ENCODE peak calls at places on chromosomes 3 and 15, in four cellular contexts. One of them, this sample, is unnamed.

GRCh38 chr3:48952510-48953118 is 34.0 kb downstream of the ARIH2 start:
- DNase-seq in HepG2: peak; percentile 45
- DNase-seq in K562: no peak
- DNase-seq in SK-N-SH: peak; percentile 36
- DNase-seq in this sample: no peak

GRCh38 chr3:172002512-172003078 is 36.8 kb upstream of the FNDC3B start:
- DNase-seq in K562: no peak
- DNase-seq in SK-N-SH: no peak
- DNase-seq in HepG2: no peak
- DNase-seq in this sample: no peak

GRCh38 chr3:34683851-34684250 is 885.4 kb downstream of the PDCD6IP start:
- DNase-seq in SK-N-SH: peak; percentile 4
- DNase-seq in K562: peak; percentile 11
- DNase-seq in HepG2: peak; percentile 22
- DNase-seq in this sample: peak; percentile 7

GRCh38 chr3:13857702-13858380 is 22.0 kb downstream of the WNT7A start:
- DNase-seq in HepG2: no peak
- DNase-seq in SK-N-SH: no peak
- DNase-seq in K562: no peak
- DNase-seq in this sample: no peak

GRCh38 chr3:151210676-151211381 is 7.8 kb upstream of the GPR171 start:
- DNase-seq in SK-N-SH: no peak
- DNase-seq in K562: no peak
- DNase-seq in HepG2: peak; percentile 35
- DNase-seq in this sample: no peak

GRCh38 chr3:138875096-138875753 is 40.5 kb upstream of the PIK3CB start:
- DNase-seq in HepG2: no peak
- DNase-seq in SK-N-SH: no peak
- DNase-seq in K562: no peak
- DNase-seq in this sample: no peak

GRCh38 chr15:91118796-91119590 is 18.9 kb downstream of the SV2B start:
- DNase-seq in K562: no peak
- DNase-seq in HepG2: no peak
- DNase-seq in SK-N-SH: no peak
- DNase-seq in this sample: no peak

GRCh38 chr15:50247819-50248650 is 17.5 kb downstream of the HDC start:
- DNase-seq in HepG2: no peak
- DNase-seq in SK-N-SH: no peak
- DNase-seq in K562: no peak
- DNase-seq in this sample: no peak

GRCh38 chr3:155106059-155106458 is 25.9 kb downstream of the MME start:
- DNase-seq in SK-N-SH: no peak
- DNase-seq in K562: no peak
- DNase-seq in HepG2: no peak
- DNase-seq in this sample: no peak

GRCh38 chr3:43390255-43390588 is 103.9 kb downstream of the SNRK start:
- DNase-seq in K562: no peak
- DNase-seq in HepG2: no peak
- DNase-seq in SK-N-SH: no peak
- DNase-seq in this sample: no peak

GRCh38 chr3:17162116-17162515 is 277.4 kb downstream of the PLCL2 start:
- DNase-seq in HepG2: no peak
- DNase-seq in SK-N-SH: no peak
- DNase-seq in K562: no peak
- DNase-seq in this sample: no peak

GRCh38 chr15:40902605-40903561 is 8.6 kb downstream of the VPS18 start:
- DNase-seq in SK-N-SH: no peak
- DNase-seq in HepG2: no peak
- DNase-seq in K562: no peak
- DNase-seq in this sample: peak; percentile 33

GRCh38 chr3:73653877-73654276 is 29.1 kb upstream of the PDZRN3 start:
- DNase-seq in SK-N-SH: no peak
- DNase-seq in K562: no peak
- DNase-seq in HepG2: no peak
- DNase-seq in this sample: no peak

GRCh38 chr3:126124896-126125295 is 41.0 kb upstream of the SLC41A3 start:
- DNase-seq in HepG2: no peak
- DNase-seq in SK-N-SH: no peak
- DNase-seq in K562: no peak
- DNase-seq in this sample: no peak

GRCh38 chr3:99023590-99024192 is 122.2 kb upstream of the DCBLD2 start:
- DNase-seq in K562: peak; percentile 15
- DNase-seq in HepG2: peak; percentile 3
- DNase-seq in SK-N-SH: peak; percentile 36
- DNase-seq in this sample: peak; percentile 55

GRCh38 chr3:52554026-52554755 is 17.8 kb downstream of the UQCC5 start:
- DNase-seq in SK-N-SH: no peak
- DNase-seq in HepG2: no peak
- DNase-seq in K562: no peak
- DNase-seq in this sample: no peak

GRCh38 chr3:167350245-167350862 is 29.7 kb downstream of the ZBBX start:
- DNase-seq in HepG2: peak; percentile 5
- DNase-seq in K562: no peak
- DNase-seq in SK-N-SH: no peak
- DNase-seq in this sample: peak; percentile 31

GRCh38 chr3:15409774-15410173 is 17.6 kb downstream of the METTL6 start:
- DNase-seq in HepG2: no peak
- DNase-seq in SK-N-SH: no peak
- DNase-seq in K562: no peak
- DNase-seq in this sample: no peak

GRCh38 chr3:14461748-14462324 is 59.4 kb downstream of the SLC6A6 start:
- DNase-seq in HepG2: peak; percentile 50
- DNase-seq in K562: peak; percentile 51
- DNase-seq in SK-N-SH: peak; percentile 86
- DNase-seq in this sample: peak; percentile 88

GRCh38 chr3:171157286-171157685 is 130.8 kb upstream of the SLC2A2 start:
- DNase-seq in HepG2: peak; percentile 86
- DNase-seq in SK-N-SH: no peak
- DNase-seq in K562: no peak
- DNase-seq in this sample: no peak

GRCh38 chr3:49359623-49360022 is 1.5 kb upstream of the GPX1 start:
- DNase-seq in K562: no peak
- DNase-seq in HepG2: no peak
- DNase-seq in SK-N-SH: no peak
- DNase-seq in this sample: no peak

GRCh38 chr15:20356444-20357138 is 185.0 kb downstream of the GOLGA6L6 start:
- DNase-seq in HepG2: peak; percentile 45
- DNase-seq in K562: peak; percentile 90
- DNase-seq in SK-N-SH: peak; percentile 88
- DNase-seq in this sample: peak; percentile 89

GRCh38 chr3:190116551-190117067 is 4.1 kb downstream of the P3H2 start:
- DNase-seq in SK-N-SH: no peak
- DNase-seq in HepG2: no peak
- DNase-seq in K562: no peak
- DNase-seq in this sample: peak; percentile 14

GRCh38 chr15:52709172-52709979 is 30.2 kb upstream of the ATOSA start:
- DNase-seq in K562: no peak
- DNase-seq in SK-N-SH: no peak
- DNase-seq in HepG2: peak; percentile 51
- DNase-seq in this sample: peak; percentile 30

GRCh38 chr15:41621200-41622193 is 38.7 kb upstream of the MGA start:
- DNase-seq in HepG2: peak; percentile 78
- DNase-seq in SK-N-SH: peak; percentile 96
- DNase-seq in K562: no peak
- DNase-seq in this sample: peak; percentile 91

GRCh38 chr3:136184703-136185102 is 11.4 kb downstream of the MSL2 start:
- DNase-seq in HepG2: no peak
- DNase-seq in SK-N-SH: no peak
- DNase-seq in K562: no peak
- DNase-seq in this sample: no peak

GRCh38 chr15:63156708-63157065 is 590 bp downstream of the RPS27L start:
- DNase-seq in HepG2: peak; percentile 25
- DNase-seq in K562: peak; percentile 32
- DNase-seq in SK-N-SH: peak; percentile 31
- DNase-seq in this sample: peak; percentile 24

GRCh38 chr3:41972802-41973201 is 10.9 kb upstream of the ULK4 start:
- DNase-seq in SK-N-SH: no peak
- DNase-seq in K562: no peak
- DNase-seq in HepG2: no peak
- DNase-seq in this sample: no peak

GRCh38 chr3:41974223-41974622 is 12.3 kb upstream of the ULK4 start:
- DNase-seq in HepG2: no peak
- DNase-seq in K562: no peak
- DNase-seq in SK-N-SH: no peak
- DNase-seq in this sample: no peak

GRCh38 chr3:41975421-41976103 is 13.7 kb upstream of the ULK4 start:
- DNase-seq in SK-N-SH: no peak
- DNase-seq in HepG2: no peak
- DNase-seq in K562: no peak
- DNase-seq in this sample: no peak
- TF ChIP-seq JUND in SK-N-SH: no peak
- TF ChIP-seq JUND in HepG2: no peak
- TF ChIP-seq JUND in K562: no peak
- TF ChIP-seq JUND in this sample: no peak

GRCh38 chr3:64743166-64743565 is 55.4 kb upstream of the ADAMTS9 start:
- DNase-seq in HepG2: no peak
- DNase-seq in K562: no peak
- DNase-seq in SK-N-SH: no peak
- DNase-seq in this sample: no peak
- TF ChIP-seq JUND in HepG2: no peak
- TF ChIP-seq JUND in K562: no peak
- TF ChIP-seq JUND in SK-N-SH: no peak
- TF ChIP-seq JUND in this sample: no peak

GRCh38 chr3:106341090-106341489 is 472.3 kb upstream of the CBLB start:
- DNase-seq in SK-N-SH: peak; percentile 78
- DNase-seq in HepG2: no peak
- DNase-seq in K562: no peak
- DNase-seq in this sample: no peak

GRCh38 chr3:106342386-106342785 is 473.6 kb upstream of the CBLB start:
- DNase-seq in SK-N-SH: no peak
- DNase-seq in HepG2: no peak
- DNase-seq in K562: no peak
- DNase-seq in this sample: no peak

GRCh38 chr3:106337116-106337515 is 468.3 kb upstream of the CBLB start:
- DNase-seq in SK-N-SH: no peak
- DNase-seq in K562: no peak
- DNase-seq in HepG2: no peak
- DNase-seq in this sample: no peak

GRCh38 chr3:106338582-106339219 is 469.9 kb upstream of the CBLB start:
- DNase-seq in HepG2: no peak
- DNase-seq in SK-N-SH: no peak
- DNase-seq in K562: no peak
- DNase-seq in this sample: no peak

GRCh38 chr3:106339551-106339950 is 470.7 kb upstream of the CBLB start:
- DNase-seq in HepG2: no peak
- DNase-seq in SK-N-SH: no peak
- DNase-seq in K562: no peak
- DNase-seq in this sample: no peak
- TF ChIP-seq JUND in HepG2: no peak
- TF ChIP-seq JUND in SK-N-SH: no peak
- TF ChIP-seq JUND in K562: no peak
- TF ChIP-seq JUND in this sample: no peak

DNA sequence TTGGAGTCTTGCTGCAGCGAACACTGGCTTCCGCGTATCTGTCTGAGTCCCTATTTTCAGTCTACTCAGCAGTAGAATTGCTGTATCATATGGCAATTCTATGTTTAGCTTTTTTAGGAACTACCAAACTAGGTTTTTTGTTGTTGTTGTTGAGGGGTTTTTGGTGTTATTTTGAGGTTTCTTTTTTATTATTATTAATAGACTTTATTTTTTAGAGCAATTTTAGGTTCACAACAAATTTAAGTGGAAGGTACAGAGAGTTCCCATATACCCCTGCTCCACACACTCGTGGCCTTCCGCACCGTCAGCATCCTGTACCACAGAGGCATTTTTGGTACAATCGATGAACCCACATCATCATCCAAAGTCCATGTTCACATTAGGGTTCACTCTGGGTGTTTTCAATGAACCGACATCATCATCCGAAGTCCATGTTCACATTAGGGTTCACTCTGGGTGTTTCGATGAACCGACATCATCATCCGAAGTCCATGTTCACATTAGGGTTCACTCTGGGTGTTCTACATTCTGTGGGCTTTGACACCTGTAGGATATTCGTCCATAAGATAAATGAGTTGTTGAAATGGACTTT is 67.9 kb downstream of the LMLN start:
- DNase-seq in K562: no peak
- DNase-seq in HepG2: no peak
- DNase-seq in SK-N-SH: no peak
- DNase-seq in this sample: no peak
- TF ChIP-seq JUND in K562: no peak
- TF ChIP-seq JUND in HepG2: no peak
- TF ChIP-seq JUND in SK-N-SH: no peak
- TF ChIP-seq JUND in this sample: no peak

GRCh38 chr3:194256040-194256945 is 94.8 kb downstream of the CPN2 start:
- DNase-seq in K562: peak; percentile 75
- DNase-seq in SK-N-SH: no peak
- DNase-seq in HepG2: no peak
- DNase-seq in this sample: peak; percentile 88

GRCh38 chr3:194254032-194254431 is 97.1 kb downstream of the CPN2 start:
- DNase-seq in K562: no peak
- DNase-seq in HepG2: no peak
- DNase-seq in SK-N-SH: no peak
- DNase-seq in this sample: no peak

GRCh38 chr3:194253270-194253669 is 97.9 kb downstream of the CPN2 start:
- DNase-seq in HepG2: no peak
- DNase-seq in K562: no peak
- DNase-seq in SK-N-SH: no peak
- DNase-seq in this sample: no peak

GRCh38 chr3:194257030-194257657 is 94.0 kb downstream of the CPN2 start:
- DNase-seq in K562: peak; percentile 61
- DNase-seq in SK-N-SH: no peak
- DNase-seq in HepG2: no peak
- DNase-seq in this sample: no peak

GRCh38 chr3:194255252-194256039 is 95.7 kb downstream of the CPN2 start:
- DNase-seq in SK-N-SH: peak; percentile 71
- DNase-seq in HepG2: peak; percentile 71
- DNase-seq in K562: peak; percentile 94
- DNase-seq in this sample: no peak
- TF ChIP-seq JUND in SK-N-SH: no peak
- TF ChIP-seq JUND in HepG2: no peak
- TF ChIP-seq JUND in K562: peak; percentile 85
- TF ChIP-seq JUND in this sample: no peak

GRCh38 chr15:59688383-59688887 is 685 bp downstream of the BNIP2 start:
- DNase-seq in SK-N-SH: no peak
- DNase-seq in K562: no peak
- DNase-seq in HepG2: peak; percentile 42
- DNase-seq in this sample: peak; percentile 19
- TF ChIP-seq JUND in SK-N-SH: no peak
- TF ChIP-seq JUND in K562: no peak
- TF ChIP-seq JUND in HepG2: no peak
- TF ChIP-seq JUND in this sample: no peak

GRCh38 chr15:65189102-65189740 is 4.1 kb upstream of the CLPX start:
- DNase-seq in K562: peak; percentile 65
- DNase-seq in SK-N-SH: peak; percentile 80
- DNase-seq in HepG2: peak; percentile 54
- DNase-seq in this sample: peak; percentile 23
- TF ChIP-seq JUND in K562: no peak
- TF ChIP-seq JUND in SK-N-SH: no peak
- TF ChIP-seq JUND in HepG2: no peak
- TF ChIP-seq JUND in this sample: no peak

This sample was measured in T47D.